ENCODE peak calls at places on chromosomes 2 and 18, in six cellular contexts. H is K562, P is NT2/D1, C is HCT116, I is GM12878, S is H1. G is an unnamed sample.

GRCh38 chr2:120110507-120110906 is 97.6 kb downstream of the EPB41L5 start:
- DNase-seq in H (no peak), P (no peak), C (no peak), I (no peak), S (no peak), G (no peak)

GRCh38 chr2:224025874-224026273 is 13.2 kb downstream of the SERPINE2 start:
- DNase-seq in H (peak), P (no peak), C (no peak), I (peak), S (no peak), G (no peak)

GRCh38 chr2:168116448-168116847 is 130.9 kb downstream of the STK39 start:
- DNase-seq in H (peak), P (peak), C (no peak), I (no peak), S (no peak), G (peak)

GRCh38 chr18:49597556-49597955 is 35.7 kb downstream of the LIPG start:
- DNase-seq in H (no peak), P (no peak), C (no peak), I (no peak), S (no peak), G (no peak)

GRCh38 chr18:24602156-24602555 is 141.7 kb downstream of the HRH4 start:
- DNase-seq in H (no peak), P (no peak), C (no peak), I (no peak), S (no peak), G (no peak)

GRCh38 chr2:179460530-179460929 is 195.9 kb upstream of the SESTD1 start:
- DNase-seq in H (no peak), P (no peak), C (peak), I (no peak), S (no peak), G (peak)

GRCh38 chr2:239832101-239832994 is 192.8 kb downstream of the NDUFA10 start:
- DNase-seq in H (no peak), P (no peak), C (no peak), I (no peak), S (no peak), G (no peak)

GRCh38 chr18:46356278-46357033 is 252.3 kb downstream of the HAUS1 start:
- DNase-seq in H (no peak), P (no peak), C (no peak), I (no peak), S (no peak), G (no peak)

GRCh38 chr2:212245868-212246267 is 292.7 kb downstream of the ERBB4 start:
- DNase-seq in H (no peak), P (peak), C (no peak), I (no peak), S (no peak), G (no peak)

GRCh38 chr2:70964596-70965386 is 13.6 kb upstream of the ANKRD53 start:
- DNase-seq in H (peak), P (peak), C (peak), I (no peak), S (no peak), G (peak)

GRCh38 chr2:23530121-23530908 is 145.3 kb downstream of the KLHL29 start:
- DNase-seq in H (no peak), P (no peak), C (no peak), I (no peak), S (no peak), G (no peak)

GRCh38 chr2:201900362-201900761 is 94.0 kb downstream of the CDK15 start:
- DNase-seq in H (no peak), P (no peak), C (no peak), I (no peak), S (no peak), G (no peak)

GRCh38 chr2:240685771-240686371 is 3.2 kb upstream of the AQP12B start:
- DNase-seq in H (peak), P (no peak), C (no peak), I (no peak), S (no peak), G (no peak)

GRCh38 chr2:69084492-69084891 is 71.5 kb downstream of the ANTXR1 start:
- DNase-seq in H (no peak), P (no peak), C (no peak), I (no peak), S (no peak), G (no peak)

GRCh38 chr2:230877737-230878598 is 13.2 kb downstream of the ITM2C start:
- DNase-seq in H (no peak), P (no peak), C (no peak), I (no peak), S (no peak), G (no peak)

GRCh38 chr2:113769555-113769954 is 13.1 kb upstream of the SLC35F5 start:
- DNase-seq in H (no peak), P (no peak), C (no peak), I (no peak), S (no peak), G (peak)

GRCh38 chr2:51247252-51247651 is 215.3 kb upstream of the NRXN1 start:
- DNase-seq in H (no peak), P (no peak), C (no peak), I (no peak), S (no peak), G (no peak)

GRCh38 chr2:186532891-186533290 is 46.8 kb downstream of the ZC3H15 start:
- DNase-seq in H (peak), P (no peak), C (no peak), I (no peak), S (no peak), G (no peak)

GRCh38 chr2:154623819-154624218 is 74.7 kb upstream of the KCNJ3 start:
- DNase-seq in H (peak), P (peak), C (peak), I (no peak), S (peak), G (peak)

GRCh38 chr18:57497372-57498294 is 62.5 kb downstream of the ONECUT2 start:
- DNase-seq in H (no peak), P (no peak), C (no peak), I (no peak), S (no peak), G (no peak)

GRCh38 chr2:70926042-70926441 is 9.7 kb upstream of the ATP6V1B1 start:
- DNase-seq in H (no peak), P (no peak), C (no peak), I (no peak), S (no peak), G (no peak)

GRCh38 chr18:57801379-57802165 is 1.5 kb downstream of the ATP8B1 start:
- DNase-seq in H (no peak), P (no peak), C (no peak), I (no peak), S (no peak), G (no peak)

GRCh38 chr2:199771948-199772692 is 78.9 kb downstream of the FTCDNL1 start:
- DNase-seq in H (no peak), P (no peak), C (no peak), I (no peak), S (no peak), G (no peak)

GRCh38 chr2:235262750-235263149 is 231.1 kb upstream of the AGAP1 start:
- DNase-seq in H (no peak), P (no peak), C (no peak), I (no peak), S (no peak), G (no peak)

GRCh38 chr2:85536479-85536878 is 2.5 kb upstream of the MAT2A start:
- DNase-seq in H (no peak), P (no peak), C (no peak), I (no peak), S (no peak), G (no peak)

GRCh38 chr2:237154894-237155851 is 69.5 kb downstream of the COPS8 start:
- DNase-seq in H (no peak), P (no peak), C (no peak), I (peak), S (no peak), G (no peak)

GRCh38 chr18:39841133-39842041 is 2113.6 kb upstream of the PIK3C3 start:
- DNase-seq in H (no peak), P (peak), C (peak), I (no peak), S (peak), G (peak)

GRCh38 chr2:189933911-189934399 is 128.6 kb downstream of the MSTN start:
- DNase-seq in H (no peak), P (no peak), C (no peak), I (no peak), S (no peak), G (no peak)

GRCh38 chr2:117963446-117963845 is 50.4 kb downstream of the CCDC93 start:
- DNase-seq in H (no peak), P (no peak), C (no peak), I (no peak), S (no peak), G (no peak)

GRCh38 chr2:237441605-237442004 is 27.6 kb upstream of the COL6A3 start:
- DNase-seq in H (no peak), P (no peak), C (no peak), I (no peak), S (no peak), G (no peak)

GRCh38 chr2:240957656-240958365 is 40.6 kb upstream of the SNED1 start:
- DNase-seq in H (no peak), P (no peak), C (no peak), I (no peak), S (no peak), G (peak)

GRCh38 chr18:67513285-67513684 is 3.2 kb downstream of the DSEL start:
- DNase-seq in H (no peak), P (no peak), C (no peak), I (no peak), S (no peak), G (peak)

GRCh38 chr2:121826036-121826435 is 70.6 kb downstream of the TSN start:
- DNase-seq in H (no peak), P (no peak), C (no peak), I (no peak), S (no peak), G (no peak)

GRCh38 chr18:22432672-22433137 is 15.0 kb upstream of the CTAGE1 start:
- DNase-seq in H (peak), P (no peak), C (peak), I (no peak), S (no peak), G (no peak)

DNA sequence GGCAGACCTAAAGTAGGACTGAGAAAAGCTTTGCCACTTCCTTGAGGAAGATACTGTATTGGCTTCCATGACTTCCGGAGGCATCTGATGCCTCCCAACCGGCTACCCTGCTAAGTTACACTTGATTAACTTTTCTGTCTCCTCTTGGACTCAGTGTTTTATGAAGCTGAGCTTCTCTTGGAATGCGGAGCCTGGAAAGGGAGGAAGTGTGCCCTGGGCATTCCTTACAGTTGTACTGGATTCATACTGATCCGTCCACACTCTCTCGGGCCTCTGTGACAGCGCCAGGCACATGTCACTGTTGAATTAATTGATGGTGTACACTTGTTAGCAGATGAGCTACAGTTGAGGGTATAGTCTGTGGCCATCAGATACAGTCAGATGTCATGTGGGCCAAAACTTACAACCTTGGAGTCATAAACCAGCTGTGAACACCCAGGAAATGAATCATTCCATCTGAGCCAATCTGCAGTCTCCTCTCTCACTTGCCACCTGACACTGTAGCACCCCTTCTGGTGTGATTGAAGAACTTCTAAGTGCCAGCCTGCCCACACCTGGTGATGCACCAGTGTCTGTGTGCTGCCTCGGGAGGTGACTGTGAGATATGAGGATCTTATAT is 122.5 kb downstream of the FHOD3 start:
- DNase-seq in H (peak), P (no peak), C (peak), I (no peak), S (no peak), G (peak)
- TF ChIP-seq ZNF274 in H (no peak), P (no peak), C (no peak), I (no peak), S (no peak), G (no peak)

DNA sequence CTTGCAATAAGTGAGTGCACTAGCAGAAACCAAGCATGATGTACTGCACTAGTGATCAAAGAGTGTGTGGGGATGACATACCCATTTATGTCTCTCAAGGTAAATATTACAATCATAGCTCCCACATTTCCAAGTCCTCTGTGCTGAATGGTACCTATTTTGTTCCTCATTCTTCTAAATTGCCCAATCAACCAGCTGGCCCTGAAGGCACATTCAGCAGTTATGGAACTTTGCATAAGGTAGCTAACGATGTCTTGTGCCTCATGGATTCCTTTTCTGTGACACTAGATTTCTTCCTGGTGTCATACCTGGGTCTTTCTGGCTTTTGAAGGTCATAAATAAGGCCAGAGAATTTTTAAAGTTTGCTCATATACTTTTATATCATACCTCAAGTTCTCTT is 963.0 kb downstream of the SLC4A3 start:
- DNase-seq in H (no peak), P (no peak), C (no peak), I (no peak), S (no peak), G (no peak)
- TF ChIP-seq ZNF274 in H (no peak), P (no peak), C (no peak), I (no peak), S (no peak), G (no peak)

DNA sequence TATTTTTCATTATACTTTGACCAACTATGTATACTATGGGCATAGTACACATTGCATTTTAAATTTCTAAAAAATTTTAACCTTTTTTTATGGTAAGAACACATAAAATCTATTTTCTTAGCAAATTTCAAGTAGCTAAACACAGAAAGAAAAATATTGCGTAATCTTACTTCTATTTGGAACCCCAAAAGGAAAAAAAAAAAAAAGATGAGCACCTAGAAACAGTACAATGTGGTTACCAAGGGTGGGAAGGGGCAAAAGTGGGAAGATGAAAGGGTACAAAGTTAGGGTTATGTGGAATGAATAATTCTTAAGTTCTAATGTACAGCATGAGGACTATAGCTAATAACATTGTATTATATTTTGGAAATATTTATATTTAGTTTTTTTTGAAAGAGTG is 205.0 kb upstream of the EPHA4 start:
- DNase-seq in H (no peak), P (no peak), C (no peak), I (no peak), S (no peak), G (no peak)
- TF ChIP-seq ZNF274 in H (no peak), P (no peak), C (no peak), I (no peak), S (no peak), G (no peak)

GRCh38 chr2:11872948-11873269 is 126.5 kb downstream of the LPIN1 start:
- DNase-seq in H (no peak), P (no peak), C (no peak), I (no peak), S (no peak), G (peak)
- TF ChIP-seq ZNF274 in H (no peak), P (no peak), C (no peak), I (no peak), S (no peak), G (no peak)

DNA sequence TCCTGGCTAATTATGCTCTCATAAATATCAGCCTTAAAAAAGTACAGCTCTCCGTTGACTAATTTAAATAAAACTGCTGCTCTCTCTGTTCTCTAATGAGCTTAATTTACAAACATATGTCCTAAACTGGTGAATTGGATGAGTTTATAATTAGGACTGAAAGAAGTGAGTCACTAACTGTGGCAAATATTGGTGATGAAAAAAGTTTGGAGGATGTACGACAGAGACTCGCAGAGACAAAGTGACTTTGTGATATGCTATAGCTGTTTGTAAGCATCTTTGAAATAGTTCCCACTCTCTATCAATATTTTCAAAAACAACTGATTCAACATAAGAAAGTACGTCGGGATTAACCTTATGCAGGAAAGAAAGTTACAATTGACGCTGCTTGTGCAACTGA is 138.9 kb upstream of the TMEFF2 start:
- DNase-seq in H (no peak), P (no peak), C (no peak), I (no peak), S (no peak), G (no peak)
- TF ChIP-seq ZNF274 in H (no peak), P (no peak), C (no peak), I (no peak), S (no peak), G (no peak)

DNA sequence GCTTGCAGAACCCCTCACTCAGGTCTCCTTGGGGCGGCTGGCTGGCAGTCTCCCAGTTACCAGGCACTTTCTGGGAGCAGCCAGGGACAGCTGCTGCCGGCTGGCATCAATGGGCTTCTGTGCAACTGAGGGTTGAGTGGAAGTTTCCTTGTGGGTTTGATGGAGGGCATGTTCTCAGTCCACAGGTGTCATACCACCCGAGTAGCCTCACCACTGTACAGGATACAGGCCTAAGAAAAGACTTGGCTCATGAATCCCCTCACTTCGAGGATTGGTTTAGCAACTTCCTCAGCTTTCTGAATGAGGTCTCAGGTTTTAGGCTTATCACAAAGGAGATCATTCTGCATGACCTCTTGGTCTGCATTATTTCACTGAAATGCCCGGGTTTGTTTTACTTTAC is 27.4 kb upstream of the WIPF1 start:
- DNase-seq in H (no peak), P (no peak), C (no peak), I (no peak), S (no peak), G (no peak)
- TF ChIP-seq ZNF274 in H (no peak), P (no peak), C (no peak), I (no peak), S (no peak), G (no peak)

GRCh38 chr2:159562248-159562647 is 54.1 kb downstream of the BAZ2B start:
- DNase-seq in H (no peak), P (no peak), C (no peak), I (no peak), S (no peak), G (no peak)

GRCh38 chr2:159559034-159559433 is 57.3 kb downstream of the BAZ2B start:
- DNase-seq in H (peak), P (no peak), C (no peak), I (no peak), S (no peak), G (no peak)

GRCh38 chr2:159561242-159561641 is 55.1 kb downstream of the BAZ2B start:
- DNase-seq in H (no peak), P (no peak), C (no peak), I (no peak), S (no peak), G (no peak)

GRCh38 chr2:159558479-159558878 is 57.9 kb downstream of the BAZ2B start:
- DNase-seq in H (no peak), P (no peak), C (no peak), I (no peak), S (no peak), G (no peak)

GRCh38 chr2:159564081-159564480 is 52.3 kb downstream of the BAZ2B start:
- DNase-seq in H (no peak), P (no peak), C (no peak), I (no peak), S (no peak), G (no peak)
- TF ChIP-seq ZNF274 in H (no peak), P (no peak), C (no peak), I (no peak), S (no peak), G (no peak)

G was measured in HepG2.